ENCODE peak calls at places on chromosome 3, in ten cellular contexts. One of them, this sample, is unnamed. For H3K9me3, the result is how much of the 10 kb centered on the place peaks cover.

GRCh38 chr3:62923092-62923491 is 47.9 kb upstream of the CADPS start:
- DNase-seq in H9: no peak
- DNase-seq in left lung: no peak
- DNase-seq in body of pancreas: no peak
- DNase-seq in testis: no peak
- DNase-seq in IMR-90: no peak
- DNase-seq in adipocyte: no peak
- DNase-seq in HepG2: no peak
- DNase-seq in fibroblast of lung: peak
- DNase-seq in SJSA1: no peak
- DNase-seq in this sample: no peak

GRCh38 chr3:33218446-33219174 is at the start of gene SUSD5:
- DNase-seq in HepG2: no peak
- DNase-seq in body of pancreas: no peak
- DNase-seq in fibroblast of lung: peak
- DNase-seq in H9: peak
- DNase-seq in IMR-90: peak
- DNase-seq in SJSA1: peak
- DNase-seq in left lung: no peak
- DNase-seq in testis: peak
- DNase-seq in adipocyte: peak
- DNase-seq in this sample: no peak

GRCh38 chr3:100486808-100487207 is 5.6 kb upstream of the TMEM45A start:
- DNase-seq in SJSA1: no peak
- DNase-seq in adipocyte: no peak
- DNase-seq in testis: no peak
- DNase-seq in fibroblast of lung: no peak
- DNase-seq in left lung: no peak
- DNase-seq in H9: no peak
- DNase-seq in IMR-90: no peak
- DNase-seq in body of pancreas: no peak
- DNase-seq in HepG2: no peak
- DNase-seq in this sample: no peak

GRCh38 chr3:53402323-53402722 is 55.0 kb upstream of the DCP1A start:
- DNase-seq in SJSA1: no peak
- DNase-seq in HepG2: no peak
- DNase-seq in fibroblast of lung: no peak
- DNase-seq in testis: no peak
- DNase-seq in left lung: no peak
- DNase-seq in adipocyte: no peak
- DNase-seq in body of pancreas: no peak
- DNase-seq in IMR-90: no peak
- DNase-seq in H9: no peak
- DNase-seq in this sample: no peak

GRCh38 chr3:124078978-124079911 is 87.3 kb upstream of the ROPN1 start:
- DNase-seq in fibroblast of lung: peak
- DNase-seq in H9: no peak
- DNase-seq in body of pancreas: peak
- DNase-seq in IMR-90: peak
- DNase-seq in adipocyte: peak
- DNase-seq in SJSA1: no peak
- DNase-seq in HepG2: peak
- DNase-seq in testis: peak
- DNase-seq in left lung: no peak
- DNase-seq in this sample: no peak

GRCh38 chr3:125602752-125603649 is 7.7 kb upstream of the OSBPL11 start:
- DNase-seq in IMR-90: peak
- DNase-seq in H9: no peak
- DNase-seq in fibroblast of lung: peak
- DNase-seq in adipocyte: peak
- DNase-seq in left lung: no peak
- DNase-seq in testis: peak
- DNase-seq in SJSA1: peak
- DNase-seq in body of pancreas: no peak
- DNase-seq in HepG2: no peak
- DNase-seq in this sample: no peak

GRCh38 chr3:52216585-52217408 is 8.6 kb downstream of the TLR9 start:
- DNase-seq in adipocyte: peak
- DNase-seq in fibroblast of lung: peak
- DNase-seq in HepG2: no peak
- DNase-seq in body of pancreas: peak
- DNase-seq in left lung: peak
- DNase-seq in H9: peak
- DNase-seq in SJSA1: no peak
- DNase-seq in testis: no peak
- DNase-seq in IMR-90: peak
- DNase-seq in this sample: no peak

GRCh38 chr3:114650808-114651207 is 357.0 kb downstream of the TIGIT start:
- DNase-seq in HepG2: peak
- DNase-seq in left lung: no peak
- DNase-seq in SJSA1: no peak
- DNase-seq in H9: no peak
- DNase-seq in body of pancreas: no peak
- DNase-seq in adipocyte: peak
- DNase-seq in IMR-90: peak
- DNase-seq in fibroblast of lung: peak
- DNase-seq in testis: no peak
- DNase-seq in this sample: no peak

GRCh38 chr3:11377726-11378125 is 105.5 kb downstream of the ATG7 start:
- DNase-seq in adipocyte: no peak
- DNase-seq in testis: no peak
- DNase-seq in left lung: no peak
- DNase-seq in HepG2: no peak
- DNase-seq in body of pancreas: no peak
- DNase-seq in fibroblast of lung: no peak
- DNase-seq in SJSA1: no peak
- DNase-seq in H9: no peak
- DNase-seq in IMR-90: no peak
- DNase-seq in this sample: no peak

GRCh38 chr3:17258823-17259436 is 374.2 kb downstream of the PLCL2 start:
- DNase-seq in H9: no peak
- DNase-seq in IMR-90: peak
- DNase-seq in adipocyte: peak
- DNase-seq in HepG2: peak
- DNase-seq in SJSA1: no peak
- DNase-seq in fibroblast of lung: peak
- DNase-seq in body of pancreas: no peak
- DNase-seq in testis: peak
- DNase-seq in left lung: no peak
- DNase-seq in this sample: no peak

GRCh38 chr3:177512945-177513671 is 315.8 kb upstream of the TBL1XR1 start:
- DNase-seq in adipocyte: peak
- DNase-seq in fibroblast of lung: peak
- DNase-seq in left lung: no peak
- DNase-seq in body of pancreas: no peak
- DNase-seq in IMR-90: no peak
- DNase-seq in SJSA1: no peak
- DNase-seq in H9: no peak
- DNase-seq in testis: no peak
- DNase-seq in HepG2: peak
- DNase-seq in this sample: no peak

GRCh38 chr3:4228295-4228694 is 74.9 kb upstream of the SETMAR start:
- DNase-seq in adipocyte: no peak
- DNase-seq in fibroblast of lung: no peak
- DNase-seq in testis: no peak
- DNase-seq in HepG2: no peak
- DNase-seq in left lung: no peak
- DNase-seq in H9: no peak
- DNase-seq in body of pancreas: no peak
- DNase-seq in IMR-90: no peak
- DNase-seq in SJSA1: no peak
- DNase-seq in this sample: no peak

GRCh38 chr3:125383744-125384143 is 8.6 kb upstream of the ZNF148 start:
- DNase-seq in HepG2: peak
- DNase-seq in H9: no peak
- DNase-seq in left lung: no peak
- DNase-seq in IMR-90: no peak
- DNase-seq in testis: no peak
- DNase-seq in fibroblast of lung: no peak
- DNase-seq in SJSA1: no peak
- DNase-seq in adipocyte: no peak
- DNase-seq in body of pancreas: no peak
- DNase-seq in this sample: no peak

GRCh38 chr3:155617346-155617745 is 127.5 kb downstream of the PLCH1 start:
- DNase-seq in fibroblast of lung: no peak
- DNase-seq in adipocyte: no peak
- DNase-seq in body of pancreas: no peak
- DNase-seq in SJSA1: no peak
- DNase-seq in HepG2: no peak
- DNase-seq in IMR-90: no peak
- DNase-seq in testis: no peak
- DNase-seq in left lung: no peak
- DNase-seq in H9: no peak
- DNase-seq in this sample: no peak
- H3K9me3 ChIP-seq in fibroblast of lung: under half
- H3K9me3 ChIP-seq in adipocyte: under half
- H3K9me3 ChIP-seq in body of pancreas: under half
- H3K9me3 ChIP-seq in SJSA1: under half
- H3K9me3 ChIP-seq in HepG2: under half
- H3K9me3 ChIP-seq in IMR-90: under half
- H3K9me3 ChIP-seq in testis: under half
- H3K9me3 ChIP-seq in left lung: under half
- H3K9me3 ChIP-seq in H9: under half
- H3K9me3 ChIP-seq in this sample: under half

DNA sequence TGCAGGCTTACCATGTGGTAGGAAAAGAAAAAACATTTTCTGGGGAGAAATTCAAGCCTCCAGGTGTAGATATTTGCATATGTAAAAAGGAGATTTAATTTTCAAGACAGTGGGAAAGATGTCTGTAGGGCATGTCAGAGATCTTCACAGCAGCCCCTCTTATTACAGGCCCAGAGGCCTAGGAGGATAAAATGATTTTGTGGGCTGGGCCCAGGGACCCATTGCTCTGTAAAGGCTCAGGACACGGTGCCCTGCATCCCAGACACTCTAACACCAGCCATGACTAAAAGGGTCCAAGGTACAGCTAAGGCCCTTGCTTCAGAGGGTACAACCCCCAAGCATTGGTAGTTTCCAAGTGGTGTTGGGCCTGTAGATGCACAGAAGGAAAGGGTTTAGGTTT is 680.1 kb downstream of the IGSF11 start:
- DNase-seq in left lung: no peak
- DNase-seq in HepG2: no peak
- DNase-seq in IMR-90: no peak
- DNase-seq in body of pancreas: no peak
- DNase-seq in adipocyte: no peak
- DNase-seq in testis: no peak
- DNase-seq in H9: no peak
- DNase-seq in SJSA1: no peak
- DNase-seq in fibroblast of lung: no peak
- DNase-seq in this sample: no peak
- H3K9me3 ChIP-seq in left lung: under half
- H3K9me3 ChIP-seq in HepG2: half or more
- H3K9me3 ChIP-seq in IMR-90: under half
- H3K9me3 ChIP-seq in body of pancreas: under half
- H3K9me3 ChIP-seq in adipocyte: under half
- H3K9me3 ChIP-seq in testis: under half
- H3K9me3 ChIP-seq in H9: under half
- H3K9me3 ChIP-seq in SJSA1: under half
- H3K9me3 ChIP-seq in fibroblast of lung: under half
- H3K9me3 ChIP-seq in this sample: under half

DNA sequence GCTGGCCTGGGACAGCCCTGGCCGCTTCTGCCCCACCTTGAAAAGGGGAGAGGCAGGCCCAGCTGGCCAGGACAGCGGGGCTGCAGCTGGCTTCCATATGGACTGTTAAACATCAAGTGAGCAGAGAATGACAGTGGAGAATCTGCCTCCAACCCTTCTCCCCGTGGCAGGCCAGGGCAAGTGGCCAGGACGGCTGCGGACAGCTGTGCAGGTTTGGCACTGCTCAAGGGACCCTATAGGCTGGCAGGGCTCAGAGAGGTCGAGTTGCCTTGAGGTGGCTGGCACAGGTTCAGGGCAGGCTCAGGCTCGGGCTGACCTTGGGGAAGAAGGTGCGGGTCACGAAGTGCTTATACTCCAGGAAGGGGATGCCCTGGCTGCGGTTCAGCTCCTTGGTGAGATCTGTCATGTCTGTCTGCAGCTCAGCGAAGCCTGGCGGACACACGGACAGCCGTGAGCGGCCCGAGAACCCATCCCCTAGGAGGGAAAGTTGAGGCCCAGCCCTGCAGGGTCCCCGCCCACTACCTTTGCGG is 24.3 kb downstream of the H1-8 start:
- DNase-seq in testis: no peak
- DNase-seq in adipocyte: no peak
- DNase-seq in fibroblast of lung: peak
- DNase-seq in H9: no peak
- DNase-seq in HepG2: no peak
- DNase-seq in SJSA1: no peak
- DNase-seq in left lung: no peak
- DNase-seq in IMR-90: no peak
- DNase-seq in body of pancreas: no peak
- DNase-seq in this sample: no peak
- H3K9me3 ChIP-seq in testis: under half
- H3K9me3 ChIP-seq in adipocyte: under half
- H3K9me3 ChIP-seq in fibroblast of lung: under half
- H3K9me3 ChIP-seq in H9: under half
- H3K9me3 ChIP-seq in HepG2: under half
- H3K9me3 ChIP-seq in SJSA1: under half
- H3K9me3 ChIP-seq in left lung: under half
- H3K9me3 ChIP-seq in IMR-90: under half
- H3K9me3 ChIP-seq in body of pancreas: under half
- H3K9me3 ChIP-seq in this sample: under half

GRCh38 chr3:27945229-27945628 is 223.1 kb upstream of the EOMES start:
- DNase-seq in SJSA1: no peak
- DNase-seq in H9: no peak
- DNase-seq in testis: no peak
- DNase-seq in IMR-90: no peak
- DNase-seq in fibroblast of lung: no peak
- DNase-seq in HepG2: no peak
- DNase-seq in left lung: no peak
- DNase-seq in adipocyte: no peak
- DNase-seq in body of pancreas: no peak
- DNase-seq in this sample: no peak

GRCh38 chr3:27939510-27939909 is 217.4 kb upstream of the EOMES start:
- DNase-seq in fibroblast of lung: no peak
- DNase-seq in H9: no peak
- DNase-seq in body of pancreas: no peak
- DNase-seq in IMR-90: no peak
- DNase-seq in left lung: no peak
- DNase-seq in SJSA1: no peak
- DNase-seq in HepG2: no peak
- DNase-seq in testis: no peak
- DNase-seq in adipocyte: no peak
- DNase-seq in this sample: no peak

GRCh38 chr3:27939940-27940339 is 217.8 kb upstream of the EOMES start:
- DNase-seq in SJSA1: no peak
- DNase-seq in IMR-90: peak
- DNase-seq in left lung: no peak
- DNase-seq in H9: peak
- DNase-seq in fibroblast of lung: peak
- DNase-seq in adipocyte: peak
- DNase-seq in testis: no peak
- DNase-seq in HepG2: peak
- DNase-seq in body of pancreas: no peak
- DNase-seq in this sample: no peak

DNA sequence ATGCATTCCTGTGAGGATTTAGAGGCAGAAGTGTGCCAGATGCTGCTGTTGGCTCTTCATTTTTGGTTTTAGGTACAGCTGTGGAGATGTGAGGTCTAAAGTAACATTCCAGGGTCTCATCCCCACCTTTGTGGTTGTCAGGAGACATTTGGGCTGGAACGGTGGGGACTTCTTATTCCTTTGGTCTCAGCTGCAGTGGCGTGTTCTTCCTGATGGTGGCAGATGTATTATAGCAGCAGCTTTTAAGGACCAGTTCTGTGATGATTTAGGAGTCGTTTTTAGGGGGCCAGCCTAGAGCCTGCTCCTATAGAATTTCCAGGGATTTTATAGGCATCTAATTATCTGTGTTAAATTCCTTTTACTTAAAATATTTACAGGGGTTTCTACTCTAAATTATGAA is 221.0 kb upstream of the EOMES start:
- DNase-seq in adipocyte: peak
- DNase-seq in body of pancreas: peak
- DNase-seq in SJSA1: no peak
- DNase-seq in IMR-90: no peak
- DNase-seq in testis: peak
- DNase-seq in left lung: no peak
- DNase-seq in HepG2: peak
- DNase-seq in fibroblast of lung: peak
- DNase-seq in H9: peak
- DNase-seq in this sample: no peak
- H3K9me3 ChIP-seq in adipocyte: under half
- H3K9me3 ChIP-seq in body of pancreas: under half
- H3K9me3 ChIP-seq in SJSA1: under half
- H3K9me3 ChIP-seq in IMR-90: under half
- H3K9me3 ChIP-seq in testis: under half
- H3K9me3 ChIP-seq in left lung: under half
- H3K9me3 ChIP-seq in HepG2: under half
- H3K9me3 ChIP-seq in fibroblast of lung: under half
- H3K9me3 ChIP-seq in H9: under half
- H3K9me3 ChIP-seq in this sample: under half

This sample was measured in T-helper 17 cell.